ENCODE peak calls at places on chromosomes 6 and 20, in six cellular contexts. U is NCI-H774, M is ureter, X is NCI-H446 treated with DMSO at 0.1 percent for 48 hours, A is AG08396, V is astrocyte. P is an unnamed sample.
A peak's percentile ranks its signal among the peaks of the same experiment; 100 is the strongest.

GRCh38 chr20:8749101-8749500 is 319.8 kb upstream of the PLCB4 start:
- DNase-seq in V (peak; percentile 75), M (no peak), A (no peak), X (peak; percentile 24), U (no peak), P (no peak)

GRCh38 chr6:70586114-70586513 is 19.4 kb downstream of the SDHAF4 start:
- DNase-seq in A (no peak), V (no peak), M (no peak), U (no peak), X (no peak), P (no peak)

GRCh38 chr20:58645277-58645968 is 5.7 kb upstream of the STX16 start:
- DNase-seq in V (peak; percentile 90), M (peak; percentile 30), A (no peak), U (no peak), X (no peak), P (no peak)

GRCh38 chr20:23049201-23049932 is at the start of gene THBD:
- DNase-seq in U (peak; percentile 59), X (no peak), M (peak; percentile 88), V (peak; percentile 45), A (peak; percentile 62), P (no peak)

GRCh38 chr6:36927691-36928546 is 26.6 kb upstream of the PI16 start:
- DNase-seq in X (no peak), U (no peak), A (no peak), V (peak; percentile 36), M (no peak), P (no peak)

GRCh38 chr6:5398530-5398929 is 137.2 kb downstream of the FARS2 start:
- DNase-seq in V (peak; percentile 39), X (peak; percentile 27), A (no peak), U (no peak), M (no peak), P (no peak)

GRCh38 chr20:12177657-12178293 is 260.1 kb downstream of the BTBD3 start:
- DNase-seq in V (no peak), M (no peak), U (no peak), X (no peak), A (no peak), P (no peak)

GRCh38 chr6:104705095-104705707 is 154.5 kb downstream of the HACE1 start:
- DNase-seq in U (no peak), V (peak; percentile 86), A (no peak), M (no peak), X (no peak), P (no peak)

GRCh38 chr6:126069457-126069856 is 83.1 kb downstream of the TRMT11 start:
- DNase-seq in V (no peak), A (no peak), M (no peak), X (no peak), U (no peak), P (no peak)

GRCh38 chr6:73521351-73522254 is 771 bp upstream of the EEF1A1 start:
- DNase-seq in U (peak; percentile 90), M (peak; percentile 33), A (peak; percentile 64), V (peak; percentile 80), X (peak; percentile 67), P (peak; percentile 79)

GRCh38 chr6:133761706-133762105 is 127.2 kb upstream of the TCF21 start:
- DNase-seq in U (no peak), A (peak; percentile 34), X (no peak), V (peak; percentile 64), M (no peak), P (no peak)

GRCh38 chr6:36376742-36377141 is 10.7 kb downstream of the ETV7 start:
- DNase-seq in U (no peak), V (no peak), M (no peak), A (no peak), X (no peak), P (no peak)

GRCh38 chr20:1357921-1358671 is 29.2 kb upstream of the SDCBP2 start:
- DNase-seq in M (no peak), V (peak; percentile 78), U (no peak), X (no peak), A (no peak), P (no peak)

GRCh38 chr6:139728879-139729278 is 354.4 kb upstream of the CITED2 start:
- DNase-seq in M (no peak), U (no peak), V (no peak), A (no peak), X (no peak), P (no peak)

GRCh38 chr6:52305948-52306767 is 21.6 kb upstream of the MCM3 start:
- DNase-seq in A (no peak), V (no peak), U (no peak), X (no peak), M (no peak), P (no peak)

GRCh38 chr6:157200611-157201010 is 122.7 kb downstream of the TMEM242 start:
- DNase-seq in V (no peak), A (no peak), U (no peak), M (no peak), X (no peak), P (peak; percentile 27)

GRCh38 chr6:166618866-166619761 is 7.9 kb downstream of the RPS6KA2 start:
- DNase-seq in A (no peak), U (no peak), X (no peak), V (peak; percentile 96), M (peak; percentile 19), P (no peak)

GRCh38 chr6:103983860-103984259 is 875.9 kb downstream of the HACE1 start:
- DNase-seq in M (no peak), A (no peak), X (no peak), U (no peak), V (no peak), P (no peak)

GRCh38 chr6:137792160-137793033 is 74.7 kb upstream of the TNFAIP3 start:
- DNase-seq in A (no peak), M (no peak), U (no peak), X (no peak), V (no peak), P (no peak)

GRCh38 chr20:11235058-11235457 is 561.3 kb upstream of the JAG1 start:
- DNase-seq in X (no peak), A (no peak), V (peak; percentile 93), M (no peak), U (no peak), P (no peak)

P was measured in DMS 273 treated with DMSO at 0.1 percent for 48 hours.